ENCODE peak calls at places on chromosomes 11 and 22, in eight cellular contexts. C is bronchial epithelial cell, O is stomach, D is H1, H is IMR-90, R is sigmoid colon, Y is left ventricle myocardium inferior, N is body of pancreas. S is an unnamed sample.

GRCh38 chr11:123839131-123839530 is 33.0 kb upstream of the OR6M1 start:
- DNase-seq in O (no peak), Y (no peak), N (no peak), D (no peak), R (no peak), H (no peak), C (no peak), S (no peak)

GRCh38 chr11:43920598-43921419 is 21.6 kb upstream of the C11orf96 start:
- DNase-seq in C (peak; percentile 100), Y (peak; percentile 43), D (no peak), H (peak; percentile 100), N (peak; percentile 70), R (peak; percentile 91), O (peak; percentile 46), S (peak; percentile 72)

GRCh38 chr22:18083406-18083805 is 5.6 kb downstream of the PEX26 start:
- DNase-seq in D (no peak), N (no peak), O (no peak), R (no peak), C (no peak), H (no peak), Y (no peak), S (no peak)

GRCh38 chr11:8127442-8127841 is 41.4 kb downstream of the RIC3 start:
- DNase-seq in D (no peak), C (no peak), R (no peak), H (no peak), N (no peak), Y (no peak), O (no peak), S (no peak)

GRCh38 chr11:131397666-131398065 is 27.3 kb downstream of the NTM start:
- DNase-seq in N (no peak), D (no peak), R (no peak), C (no peak), Y (no peak), O (no peak), H (no peak), S (no peak)

GRCh38 chr11:96306600-96306932 is 36.4 kb downstream of the MAML2 start:
- DNase-seq in R (no peak), H (no peak), O (no peak), C (no peak), D (no peak), N (no peak), Y (no peak), S (no peak)

GRCh38 chr22:40345271-40345670 is 1.0 kb upstream of the ADSL start:
- DNase-seq in Y (no peak), D (no peak), O (no peak), R (no peak), N (no peak), C (peak; percentile 44), H (peak; percentile 41), S (no peak)

GRCh38 chr11:75532200-75532972 is 6.6 kb upstream of the GDPD5 start:
- DNase-seq in O (peak; percentile 78), R (peak; percentile 80), D (no peak), Y (peak; percentile 55), H (peak; percentile 41), N (peak; percentile 65), C (peak; percentile 63), S (peak; percentile 78)

GRCh38 chr11:17979770-17980371 is 33.0 kb downstream of the SERGEF start:
- DNase-seq in C (peak; percentile 28), H (peak; percentile 5), R (no peak), D (no peak), Y (no peak), O (peak; percentile 37), N (peak; percentile 22), S (no peak)

GRCh38 chr11:115912484-115912945 is 408.3 kb upstream of the CADM1 start:
- DNase-seq in C (peak; percentile 34), D (no peak), R (no peak), H (peak; percentile 25), N (peak; percentile 37), Y (no peak), O (no peak), S (no peak)

GRCh38 chr11:87878373-87878779 is 296.9 kb downstream of the RAB38 start:
- DNase-seq in D (no peak), C (peak; percentile 57), H (peak; percentile 57), Y (no peak), O (no peak), R (no peak), N (peak; percentile 5), S (no peak)

GRCh38 chr11:45603930-45604682 is 61.3 kb downstream of the CHST1 start:
- DNase-seq in D (no peak), R (no peak), Y (peak; percentile 63), C (no peak), N (no peak), O (no peak), H (no peak), S (no peak)

GRCh38 chr11:33718441-33718840 is 17.8 kb downstream of the CD59 start:
- DNase-seq in R (no peak), N (no peak), O (no peak), H (no peak), Y (no peak), D (no peak), C (no peak), S (no peak)

GRCh38 chr22:25453557-25453956 is 110.9 kb upstream of the GRK3 start:
- DNase-seq in R (no peak), D (no peak), O (no peak), N (no peak), Y (no peak), H (no peak), C (no peak), S (no peak)
- TF ChIP-seq CTCF in R (no peak), D (no peak), O (no peak), N (no peak), Y (no peak), H (no peak), C (no peak), S (no peak)

DNA sequence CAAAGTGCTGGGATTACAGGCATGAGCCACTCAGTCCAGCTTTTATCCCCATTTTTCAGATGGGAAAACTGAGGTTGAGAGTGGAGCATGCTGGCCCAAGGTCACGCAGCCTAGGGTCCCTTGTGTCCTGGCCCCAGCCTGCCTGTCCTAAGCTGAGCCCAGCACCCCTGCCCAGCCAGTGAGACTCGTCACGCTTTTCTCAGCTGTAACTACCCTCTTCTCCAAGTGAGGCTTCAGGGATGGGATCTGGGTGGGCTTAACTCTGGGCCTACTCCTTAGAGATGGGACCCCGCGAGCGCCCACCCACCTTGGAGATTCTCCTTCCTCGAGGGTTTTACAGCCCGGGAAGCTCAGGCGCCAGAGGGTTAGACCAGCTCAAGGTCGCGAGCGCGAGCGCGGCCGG is 390 bp upstream of the TMEM151A start:
- DNase-seq in C (no peak), R (no peak), O (no peak), N (no peak), H (no peak), D (no peak), Y (no peak), S (no peak)
- H3K4me3 ChIP-seq in C (no peak overlapping the region), R (peak overlapping the region; percentile 49), O (peak overlapping the region; percentile 69), N (no peak overlapping the region), H (no peak overlapping the region), D (peak overlapping the region; percentile 49), Y (peak overlapping the region; percentile 60), S (no peak overlapping the region)

GRCh38 chr11:46680164-46680760 is 20.2 kb downstream of the ARHGAP1 start:
- DNase-seq in N (no peak), D (no peak), H (no peak), O (no peak), R (no peak), C (no peak), Y (peak; percentile 7), S (no peak)

GRCh38 chr11:46684364-46684763 is 16.1 kb downstream of the ARHGAP1 start:
- DNase-seq in N (no peak), O (no peak), H (no peak), D (no peak), Y (no peak), R (no peak), C (no peak), S (no peak)

GRCh38 chr11:46680815-46681214 is 19.6 kb downstream of the ARHGAP1 start:
- DNase-seq in N (no peak), C (no peak), Y (no peak), R (no peak), O (no peak), D (no peak), H (no peak), S (no peak)

GRCh38 chr11:46681814-46682213 is 18.6 kb downstream of the ARHGAP1 start:
- DNase-seq in O (no peak), H (no peak), Y (no peak), C (no peak), D (no peak), R (no peak), N (no peak), S (no peak)

DNA sequence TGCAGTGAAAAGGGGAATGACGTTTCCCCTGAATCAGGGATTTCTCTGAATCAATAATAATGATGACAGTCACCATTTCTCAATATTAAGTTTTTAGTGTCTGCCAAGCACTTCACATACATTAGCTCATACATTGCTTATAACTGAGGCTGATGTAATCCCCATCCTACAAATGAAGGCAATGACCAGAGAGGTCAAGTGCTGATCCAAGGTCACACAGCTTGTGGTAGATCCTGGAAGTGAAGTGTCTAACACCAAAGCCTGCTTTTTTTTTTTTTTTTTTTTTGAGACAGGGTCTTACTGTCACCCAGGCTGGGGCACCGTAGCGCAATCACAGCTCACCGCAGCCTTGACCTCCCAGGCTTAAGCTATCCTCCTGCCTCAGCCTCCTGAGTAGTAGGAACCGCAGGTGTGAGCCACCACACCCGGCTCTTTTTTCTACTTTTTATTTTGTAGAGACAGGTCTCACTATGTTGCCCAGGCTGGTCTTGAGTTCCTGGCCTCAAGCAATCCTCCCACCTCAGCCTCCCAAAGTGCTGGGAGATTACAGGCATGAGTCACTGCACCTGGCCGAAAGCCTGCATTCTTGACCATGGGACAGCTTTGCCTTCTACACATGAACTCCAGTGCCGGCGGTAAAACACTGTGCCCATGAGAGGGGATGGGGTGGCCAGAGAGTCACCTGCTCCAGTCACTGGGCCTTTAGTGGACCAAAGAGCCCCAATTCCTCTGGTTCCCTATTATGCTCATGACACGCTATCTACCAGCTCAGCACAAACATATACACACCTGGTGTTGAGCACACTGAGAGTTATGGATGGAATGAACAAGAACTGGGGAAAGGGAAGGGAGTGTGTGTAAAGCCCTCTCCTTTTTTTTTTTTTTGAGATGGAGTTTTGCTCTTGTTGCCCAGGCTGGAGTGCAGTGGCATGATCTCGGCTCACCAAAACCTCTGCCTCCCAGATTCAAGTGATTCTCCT is 17.4 kb downstream of the ARHGAP1 start:
- DNase-seq in R (no peak), C (peak; percentile 32), H (no peak), Y (no peak), D (no peak), N (no peak), O (no peak), S (no peak)
- H3K36me3 ChIP-seq in R (peaks cover 57% of the 10 kb centered on the region), C (peaks cover 37% of the 10 kb centered on the region), H (peaks cover 66% of the 10 kb centered on the region), Y (peaks cover 85% of the 10 kb centered on the region), D (peaks cover 2% of the 10 kb centered on the region), N (peaks cover 19% of the 10 kb centered on the region), O (peaks cover 98% of the 10 kb centered on the region), S (peaks cover 61% of the 10 kb centered on the region)

DNA sequence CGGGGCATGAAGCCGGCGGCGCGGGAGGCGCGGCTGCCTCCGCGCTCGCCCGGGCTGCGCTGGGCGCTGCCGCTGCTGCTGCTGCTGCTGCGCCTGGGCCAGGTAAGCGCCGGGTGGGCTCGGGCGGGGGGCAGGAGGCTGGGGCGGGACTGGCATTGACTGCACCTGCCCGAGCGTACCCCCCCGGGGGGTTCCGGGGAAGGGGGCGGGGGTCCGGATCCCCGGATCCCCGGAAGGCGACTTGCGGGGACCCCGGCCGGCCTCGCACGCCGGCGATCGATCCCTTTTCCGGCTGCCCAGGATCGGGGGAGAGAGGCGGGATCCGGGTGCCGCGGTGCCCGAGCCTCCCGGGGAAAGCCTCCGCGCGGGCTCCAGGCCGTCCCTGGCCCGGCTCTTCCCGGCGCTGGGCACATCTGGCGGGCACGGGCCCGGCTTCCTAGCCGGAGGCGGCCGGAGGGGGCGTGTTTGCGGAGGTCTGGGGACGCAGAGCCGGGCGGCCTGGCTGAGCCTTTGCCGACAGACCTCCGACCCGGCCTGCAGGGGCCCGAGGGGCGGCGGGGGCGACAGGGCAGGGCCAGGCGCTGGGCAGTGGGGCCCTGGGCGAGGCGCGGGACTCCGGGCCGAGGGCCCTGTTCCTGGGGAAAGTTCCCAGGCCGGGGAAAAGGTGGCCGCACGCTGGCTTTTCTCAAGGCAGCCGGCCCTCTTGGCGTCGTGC is 705 bp downstream of the PTPRJ start:
- DNase-seq in H (peak; percentile 40), R (peak; percentile 67), D (no peak), O (peak; percentile 65), C (no peak), Y (peak; percentile 35), N (peak; percentile 59), S (peak; percentile 42)
- TF ChIP-seq CTCF in H (peak; percentile 23), R (no peak), D (peak; percentile 21), O (no peak), C (peak; percentile 20), Y (peak; percentile 46), N (peak; percentile 38), S (no peak)